ENCODE peak calls at places on chromosomes 12 and 14, in ten cellular contexts. One of them, this sample, is unnamed.

GRCh38 chr12:123912415-123913385 is 59.9 kb downstream of the CCDC92 start:
- DNase-seq in NCI-H1417 treated with DMSO at 0.1 percent for 48 hours: no peak
- DNase-seq in Peyer's patch: no peak
- DNase-seq in neuronal stem cell: no peak
- DNase-seq in iris pigment epithelial cell: no peak
- DNase-seq in GM18507: no peak
- DNase-seq in Right ventricle myocardium superior: no peak
- DNase-seq in NCI-H1436: peak
- DNase-seq in EL: no peak
- DNase-seq in A172: no peak
- DNase-seq in this sample: no peak

GRCh38 chr14:49849213-49849847 is 3.3 kb downstream of the NEMF start:
- DNase-seq in GM18507: no peak
- DNase-seq in EL: no peak
- DNase-seq in neuronal stem cell: no peak
- DNase-seq in Right ventricle myocardium superior: no peak
- DNase-seq in iris pigment epithelial cell: peak
- DNase-seq in NCI-H1417 treated with DMSO at 0.1 percent for 48 hours: no peak
- DNase-seq in Peyer's patch: no peak
- DNase-seq in A172: no peak
- DNase-seq in NCI-H1436: no peak
- DNase-seq in this sample: no peak

GRCh38 chr12:132445884-132446471 is 44.0 kb upstream of the FBRSL1 start:
- DNase-seq in neuronal stem cell: peak
- DNase-seq in Peyer's patch: no peak
- DNase-seq in iris pigment epithelial cell: peak
- DNase-seq in Right ventricle myocardium superior: peak
- DNase-seq in EL: no peak
- DNase-seq in GM18507: peak
- DNase-seq in NCI-H1436: peak
- DNase-seq in A172: peak
- DNase-seq in NCI-H1417 treated with DMSO at 0.1 percent for 48 hours: peak
- DNase-seq in this sample: peak

GRCh38 chr14:86858591-86858990 is 1134.4 kb downstream of the GALC start:
- DNase-seq in A172: no peak
- DNase-seq in neuronal stem cell: no peak
- DNase-seq in Right ventricle myocardium superior: no peak
- DNase-seq in NCI-H1436: no peak
- DNase-seq in GM18507: no peak
- DNase-seq in iris pigment epithelial cell: no peak
- DNase-seq in NCI-H1417 treated with DMSO at 0.1 percent for 48 hours: no peak
- DNase-seq in EL: no peak
- DNase-seq in Peyer's patch: no peak
- DNase-seq in this sample: no peak

GRCh38 chr14:84937044-84937443 is 592.9 kb upstream of the FLRT2 start:
- DNase-seq in A172: no peak
- DNase-seq in Right ventricle myocardium superior: no peak
- DNase-seq in GM18507: no peak
- DNase-seq in NCI-H1417 treated with DMSO at 0.1 percent for 48 hours: no peak
- DNase-seq in neuronal stem cell: no peak
- DNase-seq in Peyer's patch: no peak
- DNase-seq in iris pigment epithelial cell: no peak
- DNase-seq in EL: no peak
- DNase-seq in NCI-H1436: no peak
- DNase-seq in this sample: no peak

GRCh38 chr14:101972126-101972785 is 7.9 kb downstream of the DYNC1H1 start:
- DNase-seq in GM18507: no peak
- DNase-seq in iris pigment epithelial cell: peak
- DNase-seq in neuronal stem cell: no peak
- DNase-seq in NCI-H1417 treated with DMSO at 0.1 percent for 48 hours: no peak
- DNase-seq in EL: peak
- DNase-seq in Peyer's patch: peak
- DNase-seq in Right ventricle myocardium superior: peak
- DNase-seq in A172: peak
- DNase-seq in NCI-H1436: no peak
- DNase-seq in this sample: peak

GRCh38 chr14:52329678-52330376 is 15.7 kb downstream of the PTGER2 start:
- DNase-seq in iris pigment epithelial cell: no peak
- DNase-seq in NCI-H1436: no peak
- DNase-seq in A172: no peak
- DNase-seq in neuronal stem cell: no peak
- DNase-seq in NCI-H1417 treated with DMSO at 0.1 percent for 48 hours: no peak
- DNase-seq in EL: no peak
- DNase-seq in Peyer's patch: no peak
- DNase-seq in GM18507: no peak
- DNase-seq in Right ventricle myocardium superior: no peak
- DNase-seq in this sample: no peak

GRCh38 chr12:45655186-45655585 is 74.3 kb upstream of the ARID2 start:
- DNase-seq in iris pigment epithelial cell: peak
- DNase-seq in GM18507: peak
- DNase-seq in NCI-H1417 treated with DMSO at 0.1 percent for 48 hours: peak
- DNase-seq in neuronal stem cell: no peak
- DNase-seq in EL: no peak
- DNase-seq in Peyer's patch: no peak
- DNase-seq in NCI-H1436: peak
- DNase-seq in A172: no peak
- DNase-seq in Right ventricle myocardium superior: no peak
- DNase-seq in this sample: no peak

GRCh38 chr14:63200767-63201166 is 3.5 kb upstream of the RHOJ start:
- DNase-seq in Right ventricle myocardium superior: no peak
- DNase-seq in NCI-H1436: no peak
- DNase-seq in Peyer's patch: no peak
- DNase-seq in A172: no peak
- DNase-seq in iris pigment epithelial cell: no peak
- DNase-seq in EL: peak
- DNase-seq in GM18507: no peak
- DNase-seq in neuronal stem cell: no peak
- DNase-seq in NCI-H1417 treated with DMSO at 0.1 percent for 48 hours: no peak
- DNase-seq in this sample: no peak

GRCh38 chr14:59004012-59004411 is 184.5 kb upstream of the DAAM1 start:
- DNase-seq in Peyer's patch: no peak
- DNase-seq in Right ventricle myocardium superior: no peak
- DNase-seq in EL: no peak
- DNase-seq in neuronal stem cell: no peak
- DNase-seq in NCI-H1417 treated with DMSO at 0.1 percent for 48 hours: no peak
- DNase-seq in A172: no peak
- DNase-seq in GM18507: no peak
- DNase-seq in NCI-H1436: no peak
- DNase-seq in iris pigment epithelial cell: no peak
- DNase-seq in this sample: no peak

GRCh38 chr12:50387972-50388478 is 8.4 kb downstream of the FAM186A start:
- DNase-seq in EL: no peak
- DNase-seq in Peyer's patch: no peak
- DNase-seq in NCI-H1417 treated with DMSO at 0.1 percent for 48 hours: no peak
- DNase-seq in A172: no peak
- DNase-seq in GM18507: no peak
- DNase-seq in neuronal stem cell: no peak
- DNase-seq in NCI-H1436: no peak
- DNase-seq in Right ventricle myocardium superior: no peak
- DNase-seq in iris pigment epithelial cell: no peak
- DNase-seq in this sample: no peak

GRCh38 chr12:107014050-107014449 is 27.1 kb upstream of the MTERF2 start:
- DNase-seq in GM18507: no peak
- DNase-seq in Peyer's patch: no peak
- DNase-seq in NCI-H1436: peak
- DNase-seq in A172: no peak
- DNase-seq in iris pigment epithelial cell: no peak
- DNase-seq in neuronal stem cell: no peak
- DNase-seq in Right ventricle myocardium superior: no peak
- DNase-seq in EL: no peak
- DNase-seq in NCI-H1417 treated with DMSO at 0.1 percent for 48 hours: no peak
- DNase-seq in this sample: no peak

GRCh38 chr12:12294215-12295005 is 27.6 kb upstream of the LRP6 start:
- DNase-seq in GM18507: no peak
- DNase-seq in NCI-H1436: no peak
- DNase-seq in A172: peak
- DNase-seq in Right ventricle myocardium superior: no peak
- DNase-seq in Peyer's patch: no peak
- DNase-seq in neuronal stem cell: no peak
- DNase-seq in iris pigment epithelial cell: no peak
- DNase-seq in NCI-H1417 treated with DMSO at 0.1 percent for 48 hours: no peak
- DNase-seq in EL: peak
- DNase-seq in this sample: no peak

GRCh38 chr12:122917508-122918227 is 21.7 kb upstream of the VPS37B start:
- DNase-seq in NCI-H1417 treated with DMSO at 0.1 percent for 48 hours: no peak
- DNase-seq in NCI-H1436: no peak
- DNase-seq in A172: peak
- DNase-seq in GM18507: no peak
- DNase-seq in Right ventricle myocardium superior: peak
- DNase-seq in iris pigment epithelial cell: peak
- DNase-seq in EL: peak
- DNase-seq in neuronal stem cell: no peak
- DNase-seq in Peyer's patch: peak
- DNase-seq in this sample: peak

GRCh38 chr14:44529026-44529425 is 21.9 kb upstream of the FSCB start:
- DNase-seq in iris pigment epithelial cell: no peak
- DNase-seq in GM18507: no peak
- DNase-seq in Peyer's patch: no peak
- DNase-seq in A172: peak
- DNase-seq in NCI-H1436: no peak
- DNase-seq in EL: no peak
- DNase-seq in neuronal stem cell: no peak
- DNase-seq in NCI-H1417 treated with DMSO at 0.1 percent for 48 hours: no peak
- DNase-seq in Right ventricle myocardium superior: no peak
- DNase-seq in this sample: no peak

GRCh38 chr14:71703477-71703876 is 228.8 kb upstream of the RGS6 start:
- DNase-seq in A172: no peak
- DNase-seq in NCI-H1417 treated with DMSO at 0.1 percent for 48 hours: no peak
- DNase-seq in NCI-H1436: no peak
- DNase-seq in neuronal stem cell: no peak
- DNase-seq in GM18507: no peak
- DNase-seq in EL: no peak
- DNase-seq in Right ventricle myocardium superior: no peak
- DNase-seq in iris pigment epithelial cell: peak
- DNase-seq in Peyer's patch: no peak
- DNase-seq in this sample: no peak

GRCh38 chr12:50725011-50725899 is 38.6 kb upstream of the ATF1 start:
- DNase-seq in NCI-H1417 treated with DMSO at 0.1 percent for 48 hours: no peak
- DNase-seq in GM18507: no peak
- DNase-seq in NCI-H1436: no peak
- DNase-seq in Right ventricle myocardium superior: no peak
- DNase-seq in Peyer's patch: no peak
- DNase-seq in A172: no peak
- DNase-seq in neuronal stem cell: no peak
- DNase-seq in EL: peak
- DNase-seq in iris pigment epithelial cell: peak
- DNase-seq in this sample: no peak

GRCh38 chr14:73467800-73468199 is 9.5 kb upstream of the NUMB start:
- DNase-seq in Right ventricle myocardium superior: no peak
- DNase-seq in NCI-H1417 treated with DMSO at 0.1 percent for 48 hours: no peak
- DNase-seq in neuronal stem cell: no peak
- DNase-seq in Peyer's patch: no peak
- DNase-seq in A172: no peak
- DNase-seq in EL: no peak
- DNase-seq in iris pigment epithelial cell: peak
- DNase-seq in GM18507: no peak
- DNase-seq in NCI-H1436: no peak
- DNase-seq in this sample: no peak

GRCh38 chr14:83294941-83295340 is 1761.3 kb upstream of the SEL1L start:
- DNase-seq in iris pigment epithelial cell: peak
- DNase-seq in A172: no peak
- DNase-seq in Peyer's patch: no peak
- DNase-seq in Right ventricle myocardium superior: no peak
- DNase-seq in GM18507: no peak
- DNase-seq in NCI-H1417 treated with DMSO at 0.1 percent for 48 hours: no peak
- DNase-seq in EL: peak
- DNase-seq in NCI-H1436: no peak
- DNase-seq in neuronal stem cell: no peak
- DNase-seq in this sample: no peak

GRCh38 chr14:70888681-70889175 is 18.5 kb upstream of the PCNX1 start:
- DNase-seq in neuronal stem cell: no peak
- DNase-seq in A172: no peak
- DNase-seq in NCI-H1436: no peak
- DNase-seq in Peyer's patch: no peak
- DNase-seq in EL: peak
- DNase-seq in Right ventricle myocardium superior: no peak
- DNase-seq in iris pigment epithelial cell: peak
- DNase-seq in GM18507: no peak
- DNase-seq in NCI-H1417 treated with DMSO at 0.1 percent for 48 hours: no peak
- DNase-seq in this sample: no peak

GRCh38 chr14:51614707-51615106 is 37.0 kb upstream of the FRMD6 start:
- DNase-seq in GM18507: no peak
- DNase-seq in Peyer's patch: no peak
- DNase-seq in A172: peak
- DNase-seq in NCI-H1417 treated with DMSO at 0.1 percent for 48 hours: peak
- DNase-seq in Right ventricle myocardium superior: no peak
- DNase-seq in iris pigment epithelial cell: no peak
- DNase-seq in NCI-H1436: peak
- DNase-seq in EL: peak
- DNase-seq in neuronal stem cell: no peak
- DNase-seq in this sample: no peak

GRCh38 chr14:56274556-56274955 is 156.3 kb downstream of the PELI2 start:
- DNase-seq in A172: no peak
- DNase-seq in GM18507: no peak
- DNase-seq in Right ventricle myocardium superior: no peak
- DNase-seq in iris pigment epithelial cell: no peak
- DNase-seq in NCI-H1417 treated with DMSO at 0.1 percent for 48 hours: no peak
- DNase-seq in EL: no peak
- DNase-seq in neuronal stem cell: no peak
- DNase-seq in Peyer's patch: no peak
- DNase-seq in NCI-H1436: no peak
- DNase-seq in this sample: no peak

GRCh38 chr12:65195387-65196055 is 26.1 kb downstream of the LEMD3 start:
- DNase-seq in Peyer's patch: no peak
- DNase-seq in NCI-H1417 treated with DMSO at 0.1 percent for 48 hours: no peak
- DNase-seq in iris pigment epithelial cell: no peak
- DNase-seq in NCI-H1436: no peak
- DNase-seq in GM18507: no peak
- DNase-seq in neuronal stem cell: no peak
- DNase-seq in EL: no peak
- DNase-seq in Right ventricle myocardium superior: no peak
- DNase-seq in A172: no peak
- DNase-seq in this sample: no peak

GRCh38 chr12:98211914-98212695 is 303.3 kb upstream of the TMPO start:
- DNase-seq in Peyer's patch: no peak
- DNase-seq in neuronal stem cell: no peak
- DNase-seq in EL: no peak
- DNase-seq in iris pigment epithelial cell: peak
- DNase-seq in Right ventricle myocardium superior: no peak
- DNase-seq in GM18507: no peak
- DNase-seq in NCI-H1417 treated with DMSO at 0.1 percent for 48 hours: no peak
- DNase-seq in A172: no peak
- DNase-seq in NCI-H1436: no peak
- DNase-seq in this sample: no peak

GRCh38 chr14:34498684-34499412 is 36.8 kb upstream of the SPTSSA start:
- DNase-seq in Peyer's patch: no peak
- DNase-seq in NCI-H1417 treated with DMSO at 0.1 percent for 48 hours: peak
- DNase-seq in NCI-H1436: peak
- DNase-seq in Right ventricle myocardium superior: no peak
- DNase-seq in A172: no peak
- DNase-seq in EL: peak
- DNase-seq in neuronal stem cell: no peak
- DNase-seq in iris pigment epithelial cell: peak
- DNase-seq in GM18507: no peak
- DNase-seq in this sample: no peak

GRCh38 chr12:4280351-4281163 is 7.0 kb downstream of the CCND2 start:
- DNase-seq in NCI-H1436: no peak
- DNase-seq in Peyer's patch: peak
- DNase-seq in NCI-H1417 treated with DMSO at 0.1 percent for 48 hours: no peak
- DNase-seq in Right ventricle myocardium superior: peak
- DNase-seq in GM18507: no peak
- DNase-seq in EL: no peak
- DNase-seq in A172: no peak
- DNase-seq in iris pigment epithelial cell: no peak
- DNase-seq in neuronal stem cell: no peak
- DNase-seq in this sample: peak

GRCh38 chr14:21192447-21192822 is 36.6 kb upstream of the OR5AU1 start:
- DNase-seq in EL: no peak
- DNase-seq in NCI-H1436: no peak
- DNase-seq in neuronal stem cell: no peak
- DNase-seq in NCI-H1417 treated with DMSO at 0.1 percent for 48 hours: no peak
- DNase-seq in iris pigment epithelial cell: no peak
- DNase-seq in GM18507: no peak
- DNase-seq in Right ventricle myocardium superior: no peak
- DNase-seq in Peyer's patch: no peak
- DNase-seq in A172: no peak
- DNase-seq in this sample: no peak

GRCh38 chr12:54463034-54463433 is 10.4 kb downstream of the GTSF1 start:
- DNase-seq in neuronal stem cell: no peak
- DNase-seq in A172: peak
- DNase-seq in NCI-H1417 treated with DMSO at 0.1 percent for 48 hours: no peak
- DNase-seq in GM18507: no peak
- DNase-seq in NCI-H1436: no peak
- DNase-seq in Right ventricle myocardium superior: peak
- DNase-seq in EL: peak
- DNase-seq in iris pigment epithelial cell: peak
- DNase-seq in Peyer's patch: no peak
- DNase-seq in this sample: no peak

This sample was measured in upper lobe of right lung.